ENCODE peak calls at places on chromosome 22, in six cellular contexts. O is heart left ventricle, V is endothelial cell of umbilical vein, S is spleen, X is gastrocnemius medialis, L is body of pancreas. M is an unnamed sample. For H3K27me3, the result is how much of the 10 kb centered on the place peaks cover.

GRCh38 chr22:29870574-29870973 is 12.4 kb upstream of the MTMR3 start:
- DNase-seq in O (no peak), V (no peak), S (no peak), X (no peak), L (no peak), M (no peak)

GRCh38 chr22:39559456-39560105 is 11.0 kb upstream of the CACNA1I start:
- DNase-seq in O (no peak), V (no peak), S (no peak), X (no peak), L (peak), M (no peak)

GRCh38 chr22:30947821-30948454 is 20.6 kb downstream of the MORC2 start:
- DNase-seq in O (no peak), V (peak), S (no peak), X (no peak), L (no peak), M (no peak)

GRCh38 chr22:17257091-17257490 is 37.9 kb upstream of the ADA2 start:
- DNase-seq in O (no peak), V (no peak), S (no peak), X (no peak), L (no peak), M (no peak)

GRCh38 chr22:31647516-31647915 is 14.5 kb downstream of the PISD start:
- DNase-seq in O (no peak), V (peak), S (no peak), X (no peak), L (no peak), M (no peak)

GRCh38 chr22:37484115-37485005 is 1.8 kb downstream of the MFNG start:
- DNase-seq in O (peak), V (peak), S (peak), X (peak), L (peak), M (peak)

GRCh38 chr22:18925368-18926064 is 10.6 kb downstream of the PRODH start:
- DNase-seq in O (no peak), V (no peak), S (no peak), X (no peak), L (no peak), M (no peak)

GRCh38 chr22:42313804-42314581 is 43.5 kb upstream of the TCF20 start:
- DNase-seq in O (no peak), V (peak), S (no peak), X (no peak), L (peak), M (no peak)

GRCh38 chr22:37782340-37783168 is 25.2 kb upstream of the GCAT start:
- DNase-seq in O (no peak), V (peak), S (no peak), X (no peak), L (no peak), M (no peak)

DNA sequence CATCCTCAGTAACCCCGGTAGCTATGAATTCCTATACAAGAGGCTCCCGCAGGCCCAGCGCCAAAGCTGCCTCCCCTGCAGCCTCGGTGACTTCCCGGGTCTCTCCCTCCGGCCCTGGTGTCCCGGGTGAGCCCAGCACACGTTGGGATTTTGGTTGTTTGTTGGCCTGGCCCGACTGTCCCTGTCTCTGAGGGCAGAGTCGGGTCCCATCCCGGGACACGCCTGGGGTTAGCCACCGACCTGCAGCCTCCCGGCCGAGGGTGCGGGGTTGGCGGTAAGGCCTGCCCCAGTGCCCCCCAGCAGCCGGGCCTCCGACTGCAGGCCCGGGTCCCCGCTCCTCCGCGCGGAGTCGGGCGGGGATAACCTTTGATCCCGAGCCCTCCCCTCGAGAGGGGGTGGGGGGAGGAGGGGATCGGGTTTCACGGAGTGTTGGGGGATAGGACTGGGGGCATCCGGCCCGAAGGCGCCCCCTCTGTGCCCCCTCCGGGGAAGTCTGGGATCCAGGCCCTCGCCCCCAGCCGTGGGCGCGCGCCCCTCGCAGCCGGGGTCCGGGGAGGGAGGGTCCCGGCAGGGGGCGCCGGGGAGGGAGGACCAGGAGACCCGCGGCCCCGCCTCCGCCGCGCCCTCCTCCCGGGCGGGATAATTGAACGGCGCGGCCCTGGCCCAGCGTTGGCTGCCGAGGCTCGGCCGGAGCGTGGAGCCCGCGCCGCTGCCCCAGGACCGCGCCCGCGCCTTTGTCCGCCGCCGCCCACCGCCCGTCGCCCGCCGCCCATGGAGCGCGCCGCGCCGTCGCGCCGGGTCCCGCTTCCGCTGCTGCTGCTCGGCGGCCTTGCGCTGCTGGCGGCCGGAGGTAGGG is at the start of gene FBLN1:
- DNase-seq in O (peak), V (no peak), S (no peak), X (no peak), L (peak), M (peak)
- TF ChIP-seq POLR2A in O (no peak), V (no peak), S (no peak), X (peak), L (no peak), M (no peak)

DNA sequence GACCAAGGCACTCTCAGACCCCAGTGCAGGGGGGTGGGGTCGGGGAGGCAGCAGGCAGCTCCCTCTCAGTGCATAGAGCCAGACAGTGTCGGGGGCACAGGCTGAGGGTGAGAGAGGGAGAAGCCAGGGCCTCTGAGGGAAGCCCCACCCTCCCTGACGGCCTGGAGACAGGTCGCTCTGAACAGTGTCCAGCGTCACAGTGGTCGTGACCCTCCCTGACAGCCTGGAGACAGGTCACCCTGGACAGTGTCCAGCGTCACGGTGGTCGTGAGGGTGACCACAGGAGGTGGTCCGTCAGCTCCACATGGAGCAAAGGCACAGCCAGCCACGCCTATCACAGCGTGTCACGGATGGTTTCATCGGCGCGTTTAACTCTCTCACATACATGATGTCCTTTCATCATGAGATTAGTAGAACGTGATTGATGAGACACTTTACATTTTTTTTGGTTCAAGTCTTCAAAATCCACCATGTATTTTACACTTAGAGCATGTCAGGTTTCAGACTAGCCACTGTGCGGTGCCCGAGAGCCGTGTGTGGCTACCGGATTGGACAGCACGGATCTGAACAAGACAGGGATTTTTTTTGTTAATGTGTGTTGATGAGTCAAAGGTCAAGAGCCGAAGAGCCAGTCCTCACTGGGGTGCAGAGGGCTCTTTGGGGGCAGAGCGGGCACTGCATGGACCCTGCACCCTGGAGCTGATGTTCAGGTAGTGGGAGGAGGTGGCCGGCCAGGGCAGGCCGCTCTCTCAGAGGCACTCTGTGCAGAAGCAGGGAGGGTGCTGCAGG is 23.9 kb upstream of the PANX2 start:
- DNase-seq in O (peak), V (no peak), S (no peak), X (no peak), L (peak), M (peak)
- TF ChIP-seq CTCF in O (peak), V (no peak), S (peak), X (peak), L (peak), M (peak)

GRCh38 chr22:23240639-23241389 is 60.5 kb downstream of the BCR start:
- DNase-seq in O (no peak), V (peak), S (no peak), X (no peak), L (no peak), M (peak)
- H3K27me3 ChIP-seq in O (under half), V (under half), S (under half), X (under half), L (under half), M (under half)

GRCh38 chr22:28310299-28310698 is 369.3 kb downstream of the TTC28 start:
- DNase-seq in O (no peak), V (no peak), S (no peak), X (no peak), L (no peak), M (no peak)
- TF ChIP-seq POLR2A in O (no peak), V (no peak), S (no peak), X (no peak), L (no peak), M (no peak)

GRCh38 chr22:48576333-48577013 is 1251.2 kb downstream of the BRD1 start:
- DNase-seq in O (peak), V (no peak), S (no peak), X (no peak), L (peak), M (no peak)

GRCh38 chr22:48577691-48578090 is 1250.0 kb downstream of the BRD1 start:
- DNase-seq in O (peak), V (no peak), S (no peak), X (no peak), L (no peak), M (no peak)

GRCh38 chr22:48578138-48579034 is 1249.3 kb downstream of the BRD1 start:
- DNase-seq in O (peak), V (no peak), S (no peak), X (no peak), L (no peak), M (no peak)

GRCh38 chr22:48575567-48576332 is 1251.9 kb downstream of the BRD1 start:
- DNase-seq in O (peak), V (no peak), S (no peak), X (no peak), L (no peak), M (no peak)

DNA sequence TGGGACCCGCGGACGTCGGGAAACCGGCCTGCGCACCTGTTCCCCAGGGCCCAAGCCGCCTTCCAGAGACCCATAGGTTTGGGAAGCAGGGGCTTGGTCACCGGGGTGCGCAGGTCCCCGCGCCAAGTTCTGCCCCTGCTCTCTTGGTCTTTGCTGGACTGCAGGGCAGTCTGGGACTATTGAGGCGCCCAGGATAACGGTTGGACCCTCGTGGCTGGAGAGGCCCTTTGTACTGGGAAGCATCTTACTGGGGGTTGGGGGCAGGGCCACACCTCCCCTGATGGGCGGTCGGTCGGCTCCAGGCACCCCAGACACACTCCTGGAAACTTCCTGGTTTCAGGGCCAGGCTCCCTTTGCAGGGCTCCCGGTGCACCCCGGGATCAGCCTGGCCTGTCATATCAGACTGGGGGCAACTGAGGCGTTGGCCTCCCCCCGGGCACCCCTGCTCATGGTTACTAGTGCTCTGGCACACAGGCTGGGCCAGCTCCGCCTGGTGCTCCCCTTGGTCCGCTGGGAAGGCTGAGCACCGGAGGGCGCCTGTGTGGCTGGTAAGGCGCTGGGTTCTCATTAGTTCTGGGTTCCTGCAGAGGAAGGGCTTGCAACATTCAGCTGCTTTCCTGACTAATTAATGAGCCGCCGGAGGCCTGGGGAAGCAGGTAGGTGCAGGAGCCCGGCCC is 1250.5 kb downstream of the BRD1 start:
- DNase-seq in O (peak), V (no peak), S (no peak), X (no peak), L (no peak), M (no peak)
- TF ChIP-seq CTCF in O (no peak), V (no peak), S (no peak), X (no peak), L (no peak), M (no peak)

DNA sequence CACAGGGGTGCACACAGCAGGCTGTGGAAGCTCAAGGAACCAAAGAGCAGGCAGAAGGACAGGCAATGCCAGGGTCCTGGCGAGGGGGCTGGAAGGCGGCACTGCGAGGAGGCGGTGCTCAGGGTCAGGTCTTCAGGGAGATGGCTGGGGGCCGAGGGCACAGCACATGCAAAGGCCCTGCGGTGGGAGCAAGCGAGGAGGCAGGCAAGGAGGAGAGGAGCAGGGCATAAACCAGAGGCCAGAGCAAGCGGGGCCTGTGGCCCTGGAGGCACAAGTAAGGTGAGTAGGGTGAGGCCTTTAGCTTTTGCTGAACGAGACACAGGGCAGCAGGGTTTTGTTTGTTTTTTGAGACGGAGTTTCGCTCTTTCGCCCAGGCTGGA is 126.9 kb downstream of the ARHGAP8 start:
- DNase-seq in O (no peak), V (no peak), S (peak), X (no peak), L (no peak), M (peak)
- H3K27me3 ChIP-seq in O (under half), V (under half), S (under half), X (under half), L (under half), M (under half)